ENCODE peak calls at places on chromosomes 7 and 10, in five cellular contexts. O, B, T, U and L are unnamed samples.

GRCh38 chr10:133154996-133155778 is 4.8 kb upstream of the KNDC1 start:
- DNase-seq in O (no peak), B (no peak), T (no peak), U (no peak), L (no peak)

GRCh38 chr10:63200416-63200815 is 67.3 kb downstream of the NRBF2 start:
- DNase-seq in O (no peak), B (no peak), T (no peak), U (no peak), L (no peak)

GRCh38 chr7:2717293-2717904 is 29.4 kb downstream of the AMZ1 start:
- DNase-seq in O (no peak), B (no peak), T (peak; percentile 84), U (no peak), L (no peak)

GRCh38 chr7:106901870-106902441 is 36.9 kb downstream of the PIK3CG start:
- DNase-seq in O (no peak), B (no peak), T (no peak), U (no peak), L (no peak)

GRCh38 chr7:2247141-2247985 is 5.3 kb downstream of the NUDT1 start:
- DNase-seq in O (no peak), B (peak; percentile 66), T (no peak), U (no peak), L (no peak)

GRCh38 chr7:108181073-108181985 is 51.2 kb upstream of the LAMB4 start:
- DNase-seq in O (no peak), B (peak; percentile 39), T (peak; percentile 58), U (peak; percentile 43), L (peak; percentile 12)

GRCh38 chr7:77699056-77699455 is 2.8 kb downstream of the RSBN1L start:
- DNase-seq in O (no peak), B (no peak), T (no peak), U (peak; percentile 49), L (no peak)

GRCh38 chr7:47326808-47327207 is 255.1 kb downstream of the TNS3 start:
- DNase-seq in O (no peak), B (no peak), T (peak; percentile 22), U (no peak), L (peak; percentile 51)

GRCh38 chr7:133635541-133635940 is 382.7 kb downstream of the EXOC4 start:
- DNase-seq in O (no peak), B (no peak), T (no peak), U (no peak), L (no peak)

GRCh38 chr7:23654508-23654907 is 25.5 kb upstream of the FAM221A start:
- DNase-seq in O (no peak), B (peak; percentile 13), T (peak; percentile 48), U (no peak), L (no peak)

GRCh38 chr7:84364708-84365107 is 170.1 kb upstream of the SEMA3A start:
- DNase-seq in O (no peak), B (no peak), T (no peak), U (no peak), L (peak; percentile 8)

GRCh38 chr10:118729641-118730258 is 25.0 kb downstream of the CACUL1 start:
- DNase-seq in O (no peak), B (no peak), T (peak; percentile 43), U (no peak), L (no peak)

GRCh38 chr10:72740526-72740925 is 48.6 kb downstream of the MCU start:
- DNase-seq in O (peak; percentile 69), B (peak; percentile 33), T (peak; percentile 88), U (peak; percentile 85), L (no peak)

DNA sequence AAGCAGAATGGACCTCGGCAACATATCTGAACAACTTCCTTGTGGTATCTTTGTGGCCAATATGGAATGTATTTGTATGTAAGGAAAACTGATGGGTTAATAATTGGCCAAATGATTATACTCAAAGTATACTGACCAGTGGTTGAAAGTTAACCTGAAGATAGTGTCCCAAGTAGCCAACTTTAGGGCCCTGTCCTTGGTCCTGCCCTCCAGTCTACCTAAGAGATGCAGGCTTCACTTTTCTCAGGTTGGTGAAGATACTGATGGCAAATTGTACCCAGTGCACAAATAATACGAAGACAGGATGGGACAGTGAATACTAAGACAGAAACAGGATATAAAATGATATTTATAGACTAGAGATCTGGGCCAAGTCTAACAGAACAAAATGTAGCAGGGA is 109.2 kb downstream of the SORCS3 start:
- DNase-seq in O (no peak), B (no peak), T (no peak), U (no peak), L (no peak)
- H3K4me3 ChIP-seq in O (no peak overlapping the region), B (no peak overlapping the region), T (no peak overlapping the region), U (no peak overlapping the region), L (no peak overlapping the region)

GRCh38 chr10:81873231-81873931 is 1.6 kb upstream of the NRG3 start:
- DNase-seq in O (no peak), B (no peak), T (no peak), U (no peak), L (no peak)
- H3K4me3 ChIP-seq in O (no peak overlapping the region), B (no peak overlapping the region), T (no peak overlapping the region), U (no peak overlapping the region), L (no peak overlapping the region)

GRCh38 chr10:3090914-3091313 is 23.6 kb downstream of the PFKP start:
- DNase-seq in O (no peak), B (peak; percentile 84), T (peak; percentile 66), U (peak; percentile 80), L (peak; percentile 32)
- H3K4me3 ChIP-seq in O (no peak overlapping the region), B (peak overlapping the region; percentile 12), T (no peak overlapping the region), U (peak overlapping the region; percentile 41), L (no peak overlapping the region)

GRCh38 chr10:11270135-11270857 is 252.6 kb downstream of the CELF2 start:
- DNase-seq in O (peak; percentile 86), B (peak; percentile 56), T (peak; percentile 74), U (peak; percentile 38), L (peak; percentile 17)
- H3K4me3 ChIP-seq in O (no peak overlapping the region), B (no peak overlapping the region), T (no peak overlapping the region), U (no peak overlapping the region), L (no peak overlapping the region)

DNA sequence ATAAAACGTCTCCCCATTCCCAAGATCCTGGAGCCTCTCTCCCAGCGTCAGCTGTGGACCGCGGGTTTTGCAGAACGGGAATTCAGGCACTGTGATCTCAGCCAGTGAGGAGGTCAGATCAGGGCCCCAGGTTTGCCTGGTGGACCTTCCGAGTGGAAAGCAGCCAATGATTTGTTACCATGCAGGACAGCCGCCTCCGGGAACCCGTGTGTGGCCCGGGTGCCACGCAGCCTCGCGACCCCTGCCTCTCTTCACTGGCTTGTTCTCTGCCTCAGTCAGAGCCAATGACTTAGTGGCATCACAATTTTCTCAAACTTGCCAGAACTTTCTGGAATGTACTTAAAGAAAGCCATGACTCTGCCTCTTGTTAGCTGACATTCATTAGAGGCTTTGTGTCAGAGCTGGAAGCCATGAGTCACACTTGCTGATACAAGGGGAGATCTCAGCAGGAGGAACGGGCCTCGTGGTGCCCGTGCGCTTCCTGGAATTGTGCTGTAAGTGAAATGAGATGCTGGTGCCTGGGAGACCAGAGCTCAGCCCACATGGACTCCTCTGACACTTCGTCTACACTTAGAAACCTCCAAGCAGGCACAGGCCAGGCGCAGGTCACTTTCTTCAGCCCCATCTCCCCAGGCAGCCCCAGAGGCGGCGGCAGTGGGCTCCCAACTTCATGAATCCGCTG is 246.0 kb downstream of the KLF6 start:
- DNase-seq in O (no peak), B (no peak), T (no peak), U (peak; percentile 43), L (peak; percentile 93)
- H3K4me3 ChIP-seq in O (no peak overlapping the region), B (no peak overlapping the region), T (no peak overlapping the region), U (no peak overlapping the region), L (no peak overlapping the region)

GRCh38 chr7:6228865-6229264 is 43.6 kb downstream of the CYTH3 start:
- DNase-seq in O (no peak), B (no peak), T (no peak), U (no peak), L (no peak)

GRCh38 chr7:6226194-6226799 is 46.1 kb downstream of the CYTH3 start:
- DNase-seq in O (no peak), B (no peak), T (peak; percentile 69), U (peak; percentile 57), L (no peak)

GRCh38 chr7:6231184-6231583 is 41.2 kb downstream of the CYTH3 start:
- DNase-seq in O (no peak), B (no peak), T (no peak), U (no peak), L (no peak)

GRCh38 chr7:6227294-6227846 is 45.1 kb downstream of the CYTH3 start:
- DNase-seq in O (no peak), B (no peak), T (no peak), U (no peak), L (peak; percentile 53)

GRCh38 chr7:6228363-6228762 is 44.1 kb downstream of the CYTH3 start:
- DNase-seq in O (no peak), B (no peak), T (no peak), U (no peak), L (no peak)
- H3K4me3 ChIP-seq in O (peak overlapping the region; percentile 2), B (no peak overlapping the region), T (no peak overlapping the region), U (no peak overlapping the region), L (peak overlapping the region; percentile 23)

DNA sequence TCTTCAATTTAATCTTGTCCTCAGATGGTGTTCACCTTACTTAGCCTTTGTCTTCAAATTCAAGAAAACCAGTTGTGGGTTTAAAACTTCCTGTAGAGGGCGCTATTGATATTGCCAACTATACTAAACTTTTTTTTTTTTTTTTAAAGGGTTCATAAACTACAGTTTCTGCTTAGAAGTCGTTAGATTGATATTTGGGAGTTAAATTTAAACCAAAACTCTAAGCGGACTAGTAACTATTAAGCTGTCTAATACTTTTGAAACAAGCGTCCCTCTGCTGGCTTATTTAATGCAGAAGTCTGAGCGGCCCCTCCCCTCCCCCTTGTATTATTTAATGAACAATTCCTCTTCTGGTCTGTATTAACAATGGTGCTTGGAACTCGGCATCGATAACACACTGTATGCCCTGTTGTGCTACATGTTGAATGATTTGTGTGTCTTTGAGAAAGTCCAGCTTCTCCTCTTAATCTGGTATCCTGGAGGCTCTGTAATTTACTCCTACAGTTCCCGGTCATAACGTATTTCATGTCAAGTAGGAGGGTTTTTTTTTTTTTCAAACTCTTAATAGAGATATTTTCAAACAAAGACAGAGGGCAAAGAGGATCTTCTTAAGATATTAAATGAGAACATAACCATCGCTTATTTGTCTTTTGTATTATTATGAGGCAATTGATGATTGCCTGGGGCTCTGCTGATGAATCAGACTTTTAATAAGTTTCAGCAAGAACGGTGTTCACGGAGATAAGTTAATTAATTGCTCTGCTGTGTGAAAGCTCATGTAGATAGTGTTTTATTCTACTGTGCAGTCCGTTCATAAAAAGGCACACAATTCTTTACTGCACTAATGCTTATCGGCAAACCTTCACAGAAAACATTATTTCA is 22.6 kb upstream of the CREB5 start:
- DNase-seq in O (no peak), B (no peak), T (peak; percentile 41), U (peak; percentile 75), L (no peak)
- H3K4me3 ChIP-seq in O (peak overlapping the region; percentile 56), B (peak overlapping the region; percentile 25), T (no peak overlapping the region), U (peak overlapping the region; percentile 53), L (peak overlapping the region; percentile 39)